ENCODE peak calls at places on chromosomes 2 and 18, in five cellular contexts. D is SJSA1; N is naive thymus-derived CD4-positive, alpha-beta T cell; E is MG63; H is tibial nerve. L is an unnamed sample.

GRCh38 chr2:64777841-64778240 is 124.1 kb upstream of the SERTAD2 start:
- DNase-seq in N (no peak), E (no peak), D (no peak), H (no peak), L (no peak)

GRCh38 chr2:190320696-190321095 is 1.1 kb upstream of the HIBCH start:
- DNase-seq in E (no peak), H (no peak), N (no peak), D (no peak), L (no peak)

GRCh38 chr2:127219716-127220090 is 396 bp downstream of the CYP27C1 start:
- DNase-seq in H (no peak), E (peak; percentile 20), D (no peak), N (no peak), L (peak; percentile 90)

GRCh38 chr2:176140520-176141317 is 10.6 kb upstream of the HOXD4 start:
- DNase-seq in N (peak; percentile 67), D (peak; percentile 94), H (no peak), E (peak; percentile 83), L (peak; percentile 100)

GRCh38 chr18:78642561-78643398 is 336.8 kb upstream of the SALL3 start:
- DNase-seq in N (no peak), H (no peak), D (no peak), E (no peak), L (peak; percentile 3)

GRCh38 chr2:20452551-20452950 is 5.7 kb downstream of the RHOB start:
- DNase-seq in H (peak; percentile 49), N (no peak), E (peak; percentile 30), D (peak; percentile 42), L (no peak)

GRCh38 chr2:189553689-189554088 is 26.9 kb downstream of the SLC40A1 start:
- DNase-seq in D (no peak), H (no peak), E (no peak), N (no peak), L (no peak)

GRCh38 chr2:222714361-222715256 is 43.2 kb downstream of the MOGAT1 start:
- DNase-seq in D (no peak), H (no peak), N (no peak), E (no peak), L (peak; percentile 82)

GRCh38 chr2:1454346-1454745 is 41.1 kb downstream of the TPO start:
- DNase-seq in N (no peak), E (no peak), H (no peak), D (no peak), L (no peak)

GRCh38 chr2:46669996-46670793 is 190.8 kb downstream of the TMEM247 start:
- DNase-seq in H (no peak), D (peak; percentile 42), E (no peak), N (no peak), L (no peak)

GRCh38 chr2:64942693-64943092 is 46.5 kb upstream of the SLC1A4 start:
- DNase-seq in H (no peak), D (no peak), N (no peak), E (peak; percentile 66), L (no peak)

GRCh38 chr18:32351014-32351413 is 119.7 kb downstream of the GAREM1 start:
- DNase-seq in D (no peak), N (no peak), H (no peak), E (no peak), L (no peak)

GRCh38 chr2:19123556-19123955 is 234.9 kb downstream of the OSR1 start:
- DNase-seq in N (no peak), H (no peak), E (no peak), D (no peak), L (no peak)

GRCh38 chr2:222655406-222655747 is 515 bp downstream of the FARSB start:
- DNase-seq in E (no peak), H (no peak), N (no peak), D (no peak), L (no peak)

GRCh38 chr18:23141022-23141999 is 6.0 kb downstream of the CABLES1 start:
- DNase-seq in H (no peak), N (no peak), E (peak; percentile 9), D (no peak), L (no peak)

GRCh38 chr2:206805922-206806607 is 40.7 kb downstream of the FASTKD2 start:
- DNase-seq in N (no peak), D (no peak), H (no peak), E (no peak), L (no peak)

GRCh38 chr2:833180-833579 is 117.5 kb upstream of the SNTG2 start:
- DNase-seq in D (no peak), H (no peak), E (no peak), N (no peak), L (no peak)

GRCh38 chr2:20549144-20549543 is 101.8 kb downstream of the HS1BP3 start:
- DNase-seq in E (no peak), D (no peak), N (no peak), H (no peak), L (no peak)

GRCh38 chr2:19971691-19972090 is 18.2 kb downstream of the WDR35 start:
- DNase-seq in D (no peak), H (no peak), E (no peak), N (peak; percentile 40), L (no peak)

GRCh38 chr2:164836907-164837306 is 4.7 kb downstream of the COBLL1 start:
- DNase-seq in D (no peak), N (no peak), E (no peak), H (no peak), L (no peak)

GRCh38 chr2:138711812-138712211 is 68.4 kb downstream of the NXPH2 start:
- DNase-seq in D (no peak), H (no peak), N (no peak), E (no peak), L (no peak)

GRCh38 chr2:64488050-64488974 is 34.4 kb downstream of the LGALSL start:
- DNase-seq in N (peak; percentile 73), E (no peak), D (peak; percentile 50), H (peak; percentile 45), L (peak; percentile 88)

GRCh38 chr2:201432038-201432437 is 19.2 kb downstream of the TRAK2 start:
- DNase-seq in E (no peak), D (peak; percentile 48), H (no peak), N (peak; percentile 46), L (peak; percentile 88)

GRCh38 chr2:232636788-232637420 is 3.5 kb downstream of the EFHD1 start:
- DNase-seq in D (no peak), N (no peak), E (no peak), H (no peak), L (no peak)

GRCh38 chr2:112170495-112170894 is 32.3 kb downstream of the FBLN7 start:
- DNase-seq in D (no peak), H (no peak), E (no peak), N (no peak), L (no peak)

GRCh38 chr2:27058210-27058609 is 6.7 kb downstream of the AGBL5 start:
- DNase-seq in D (no peak), E (no peak), N (no peak), H (no peak), L (no peak)
- H3K36me3 ChIP-seq in D (peaks cover 78% of the 10 kb centered on the region), E (peaks cover 25% of the 10 kb centered on the region), N (peaks cover 4% of the 10 kb centered on the region), H (no peaks in the 10 kb centered on the region), L (peaks cover 54% of the 10 kb centered on the region)

GRCh38 chr2:69103495-69103894 is 90.5 kb downstream of the ANTXR1 start:
- DNase-seq in N (no peak), H (no peak), D (no peak), E (no peak), L (no peak)
- H3K36me3 ChIP-seq in N (no peaks in the 10 kb centered on the region), H (no peaks in the 10 kb centered on the region), D (peaks cover 41% of the 10 kb centered on the region), E (peaks cover 52% of the 10 kb centered on the region), L (peaks cover 53% of the 10 kb centered on the region)

DNA sequence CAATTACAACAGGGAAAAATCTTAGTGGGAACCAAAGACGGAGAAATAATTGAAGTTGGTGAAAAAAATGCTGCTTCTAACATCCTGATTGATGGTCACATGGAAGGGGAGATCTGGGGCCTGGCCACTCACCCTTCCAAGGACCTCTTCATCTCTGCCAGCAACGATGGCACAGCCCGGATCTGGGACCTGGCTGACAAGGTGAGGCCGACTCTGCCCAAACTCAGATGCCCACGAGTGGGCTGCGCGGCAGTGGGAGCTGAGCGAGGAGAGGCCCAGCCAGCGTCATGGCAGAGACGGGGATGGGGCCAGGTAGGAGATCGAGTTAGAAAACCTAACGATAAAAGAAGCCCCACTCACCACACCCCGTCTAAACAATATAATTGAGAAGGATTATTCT is 87.7 kb downstream of the RTN4 start:
- DNase-seq in N (no peak), D (no peak), H (no peak), E (no peak), L (no peak)
- H3K36me3 ChIP-seq in N (no peaks in the 10 kb centered on the region), D (peaks cover 5% of the 10 kb centered on the region), H (no peaks in the 10 kb centered on the region), E (peaks cover 23% of the 10 kb centered on the region), L (no peaks in the 10 kb centered on the region)

DNA sequence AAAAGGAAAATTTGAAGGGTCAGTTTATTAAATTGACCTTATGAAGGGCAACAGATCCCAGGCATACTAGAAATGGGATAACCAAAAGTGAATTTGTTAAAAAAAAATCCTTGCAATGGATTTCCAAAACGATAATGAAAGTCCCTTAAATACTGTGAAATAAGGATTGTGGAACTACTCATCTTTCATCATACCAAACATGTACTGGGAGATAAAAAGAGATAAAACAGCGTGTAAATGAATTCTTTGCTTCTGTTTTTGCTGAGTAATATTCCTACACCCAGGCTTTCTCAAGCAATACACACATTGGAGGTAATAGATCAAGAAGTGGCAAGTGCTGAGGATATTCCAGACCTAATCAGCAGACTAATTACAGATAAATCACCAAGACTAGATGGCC is 3.8 kb downstream of the LYPD6 start:
- DNase-seq in E (no peak), D (no peak), N (no peak), H (no peak), L (no peak)
- H3K36me3 ChIP-seq in E (no peaks in the 10 kb centered on the region), D (peaks cover 7% of the 10 kb centered on the region), N (no peaks in the 10 kb centered on the region), H (no peaks in the 10 kb centered on the region), L (no peaks in the 10 kb centered on the region)